ENCODE peak calls at places on chromosomes 7 and 10, in nine cellular contexts. M is hepatocyte, J is uterus, L is Panc1, O is tibial nerve, E is neural progenitor cell, A is cardiac muscle cell, Z is GM12864, U is tibial artery. Y is an unnamed sample.

GRCh38 chr10:88958721-88959120 is 6.1 kb upstream of the ACTA2 start:
- DNase-seq in E (no peak), J (no peak), L (no peak), O (no peak), M (no peak), U (no peak), Z (no peak), A (no peak), Y (no peak)

GRCh38 chr10:114631090-114631677 is 26.9 kb downstream of the ABLIM1 start:
- DNase-seq in Z (no peak), M (no peak), E (no peak), U (no peak), O (no peak), J (no peak), L (no peak), A (no peak), Y (no peak)

GRCh38 chr7:141362580-141363435 is 188.4 kb upstream of the AGK start:
- DNase-seq in M (peak), A (peak), U (no peak), J (no peak), L (no peak), Z (no peak), O (no peak), E (no peak), Y (peak)

GRCh38 chr10:16809074-16809718 is 8.0 kb downstream of the RSU1 start:
- DNase-seq in O (no peak), E (peak), A (peak), Z (no peak), L (no peak), U (no peak), J (no peak), M (peak), Y (peak)

GRCh38 chr7:133253522-133253882 is 624 bp downstream of the EXOC4 start:
- DNase-seq in E (peak), A (peak), J (no peak), Z (no peak), U (no peak), O (no peak), M (peak), L (no peak), Y (no peak)

GRCh38 chr10:129953541-129954031 is 10.5 kb downstream of the EBF3 start:
- DNase-seq in A (no peak), O (no peak), E (no peak), Z (no peak), J (peak), M (no peak), L (no peak), U (peak), Y (peak)

GRCh38 chr7:138610671-138611170 is 90.4 kb downstream of the SVOPL start:
- DNase-seq in A (peak), E (no peak), O (no peak), U (no peak), J (no peak), L (no peak), Z (no peak), M (peak), Y (no peak)

GRCh38 chr7:76260171-76260703 is 42.2 kb upstream of the HSPB1 start:
- DNase-seq in E (peak), A (peak), L (no peak), O (no peak), J (no peak), M (peak), U (no peak), Z (no peak), Y (peak)

GRCh38 chr10:4533626-4534025 is 292.4 kb upstream of the AKR1E2 start:
- DNase-seq in J (no peak), A (no peak), Z (no peak), L (no peak), U (no peak), O (no peak), M (no peak), E (no peak), Y (peak)

GRCh38 chr10:103244663-103245271 is 920 bp upstream of the RPEL1 start:
- DNase-seq in U (peak), J (peak), L (peak), A (peak), E (peak), O (peak), M (peak), Z (peak), Y (peak)

GRCh38 chr7:100584677-100585510 is 1.0 kb downstream of the LRCH4 start:
- DNase-seq in A (peak), U (no peak), O (no peak), L (no peak), M (peak), J (peak), Z (no peak), E (peak), Y (peak)

GRCh38 chr7:156994417-156994816 is 16.0 kb downstream of the MNX1 start:
- DNase-seq in O (no peak), M (no peak), U (no peak), E (no peak), J (no peak), L (no peak), Z (no peak), A (no peak), Y (no peak)

GRCh38 chr10:103890194-103890658 is 27.8 kb downstream of the STN1 start:
- DNase-seq in L (no peak), M (peak), E (no peak), A (no peak), J (no peak), U (no peak), O (no peak), Z (no peak), Y (peak)

GRCh38 chr10:15238553-15239335 is 70.3 kb upstream of the NMT2 start:
- DNase-seq in J (no peak), L (no peak), A (no peak), M (no peak), E (no peak), O (no peak), U (no peak), Z (no peak), Y (peak)

GRCh38 chr10:348456-348855 is 213.2 kb downstream of the ZMYND11 start:
- DNase-seq in M (no peak), A (no peak), J (no peak), E (no peak), O (peak), U (peak), L (no peak), Z (no peak), Y (no peak)

GRCh38 chr7:7977774-7978173 is 9.2 kb downstream of the GLCCI1 start:
- DNase-seq in U (no peak), Z (no peak), L (no peak), A (peak), J (no peak), M (no peak), E (no peak), O (no peak), Y (peak)

GRCh38 chr10:34746094-34746493 is 69.0 kb downstream of the PARD3 start:
- DNase-seq in E (no peak), M (no peak), J (no peak), Z (no peak), O (no peak), L (no peak), U (no peak), A (no peak), Y (no peak)

GRCh38 chr7:34337163-34337562 is 320.9 kb upstream of the NPSR1 start:
- DNase-seq in Z (no peak), M (no peak), U (no peak), E (no peak), A (no peak), L (no peak), J (no peak), O (no peak), Y (no peak)

GRCh38 chr7:134919240-134919641 is 67.1 kb upstream of the AGBL3 start:
- DNase-seq in L (no peak), E (no peak), U (no peak), A (no peak), J (no peak), Z (no peak), O (no peak), M (no peak), Y (no peak)

GRCh38 chr7:123782071-123782798 is 33.4 kb upstream of the WASL start:
- DNase-seq in M (no peak), Z (no peak), L (no peak), J (no peak), E (no peak), O (no peak), A (no peak), U (no peak), Y (peak)

GRCh38 chr10:70445718-70446485 is 4.4 kb upstream of the NODAL start:
- DNase-seq in J (peak), M (no peak), O (no peak), E (no peak), U (no peak), Z (no peak), A (peak), L (no peak), Y (peak)

GRCh38 chr7:100220833-100221718 is 1.3 kb downstream of the PVRIG start:
- DNase-seq in E (no peak), U (no peak), Z (peak), M (no peak), L (no peak), A (no peak), J (no peak), O (no peak), Y (no peak)

GRCh38 chr10:99304027-99304856 is 24.9 kb upstream of the CNNM1 start:
- DNase-seq in U (no peak), E (no peak), O (no peak), L (no peak), J (no peak), M (peak), Z (no peak), A (peak), Y (no peak)

GRCh38 chr10:78474743-78475142 is 441.1 kb downstream of the RPS24 start:
- DNase-seq in J (no peak), U (no peak), Z (no peak), L (no peak), E (no peak), A (no peak), M (no peak), O (no peak), Y (no peak)

GRCh38 chr10:3248526-3249255 is 76.1 kb upstream of the PITRM1 start:
- DNase-seq in L (peak), J (no peak), M (peak), O (no peak), Z (no peak), A (no peak), U (no peak), E (no peak), Y (peak)

GRCh38 chr10:29648114-29648982 is 13.6 kb upstream of the SVIL start:
- DNase-seq in Z (no peak), U (no peak), O (no peak), E (no peak), L (no peak), J (no peak), M (no peak), A (no peak), Y (peak)

GRCh38 chr7:127440206-127440605 is 47.7 kb upstream of the ZNF800 start:
- DNase-seq in L (no peak), Z (no peak), E (no peak), M (no peak), O (no peak), A (no peak), J (no peak), U (no peak), Y (no peak)

GRCh38 chr7:522071-522937 is 2.7 kb upstream of the PDGFA start:
- DNase-seq in M (peak), E (peak), L (no peak), Z (peak), U (no peak), J (peak), O (no peak), A (peak), Y (peak)

GRCh38 chr7:124779194-124779593 is 13.6 kb upstream of the GPR37 start:
- DNase-seq in A (no peak), U (no peak), J (no peak), L (no peak), M (no peak), O (no peak), Z (no peak), E (no peak), Y (no peak)

GRCh38 chr7:78514653-78515052 is 716.1 kb downstream of the PHTF2 start:
- DNase-seq in L (no peak), E (no peak), M (no peak), A (no peak), J (no peak), U (no peak), O (no peak), Z (no peak), Y (no peak)

GRCh38 chr10:103188853-103189252 is 4.2 kb downstream of the NT5C2 start:
- DNase-seq in M (no peak), Z (no peak), O (no peak), A (no peak), E (no peak), J (no peak), U (no peak), L (no peak), Y (no peak)

GRCh38 chr7:152735443-152736004 is 24.0 kb upstream of the ACTR3B start:
- DNase-seq in M (peak), Z (no peak), L (no peak), A (no peak), U (no peak), O (no peak), J (no peak), E (no peak), Y (no peak)

GRCh38 chr10:133006806-133007205 is 64.4 kb upstream of the CFAP46 start:
- DNase-seq in M (no peak), O (no peak), J (no peak), U (no peak), Z (no peak), L (no peak), A (no peak), E (no peak), Y (no peak)

DNA sequence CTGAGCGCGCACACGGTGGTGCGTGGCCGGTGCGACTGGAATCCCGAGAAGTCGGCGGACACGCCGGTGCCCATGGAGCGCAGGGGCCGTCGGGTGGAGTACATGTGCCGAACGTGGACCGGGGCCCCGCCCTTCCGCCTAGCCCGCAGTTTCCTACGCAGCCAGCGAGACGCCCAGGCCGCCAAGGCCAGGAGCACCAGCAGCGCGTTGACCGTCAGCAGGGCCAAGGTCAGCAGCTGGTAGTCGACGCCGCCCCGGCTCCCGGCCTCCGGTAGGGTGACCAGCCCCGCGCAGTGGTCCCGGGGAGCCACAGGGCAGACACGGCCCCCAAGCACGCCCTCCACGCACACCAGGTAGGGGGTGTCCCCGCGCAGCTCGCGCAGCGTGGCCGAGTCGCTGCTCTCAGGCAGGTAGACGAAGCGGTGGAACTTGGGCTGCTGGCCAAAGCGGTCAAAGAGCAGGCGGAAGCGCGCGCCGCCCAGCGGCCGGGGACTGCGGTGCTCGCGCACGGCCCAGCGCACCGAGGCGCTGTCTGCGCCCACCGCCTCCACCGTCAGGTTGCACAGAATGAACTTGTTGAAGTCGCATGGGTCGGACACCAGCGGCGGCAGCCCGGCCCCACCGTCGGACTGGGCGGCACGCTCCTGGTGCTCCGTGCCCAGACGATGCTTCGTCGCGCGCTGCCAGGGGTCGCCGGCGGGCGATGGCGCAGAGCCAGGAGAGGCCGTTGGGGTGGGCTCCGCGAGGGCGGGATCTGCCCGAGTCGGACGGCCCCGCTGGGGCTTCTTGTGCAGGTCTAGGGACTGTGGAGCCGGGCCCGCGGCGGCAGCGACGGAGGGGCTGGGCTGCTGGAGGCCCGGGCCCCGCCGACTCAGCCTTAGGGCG is 2.2 kb downstream of the TRIL start:
- DNase-seq in Z (no peak), L (no peak), E (peak), O (peak), M (peak), U (peak), A (peak), J (peak), Y (peak)
- H3K4me3 ChIP-seq in Z (no peak), L (peak), E (peak), O (peak), M (peak), U (peak), A (peak), J (peak), Y (peak)

GRCh38 chr10:60350400-60350799 is 39.3 kb downstream of the ANK3 start:
- DNase-seq in M (no peak), O (no peak), Z (no peak), E (no peak), U (no peak), L (no peak), A (no peak), J (no peak), Y (peak)

GRCh38 chr10:60349426-60349825 is 40.2 kb downstream of the ANK3 start:
- DNase-seq in A (no peak), U (no peak), Z (no peak), J (no peak), E (no peak), M (no peak), O (no peak), L (no peak), Y (no peak)

GRCh38 chr10:60346661-60347060 is 43.0 kb downstream of the ANK3 start:
- DNase-seq in L (no peak), O (no peak), U (no peak), M (no peak), A (no peak), J (no peak), Z (no peak), E (no peak), Y (no peak)

GRCh38 chr10:60347270-60347669 is 42.4 kb downstream of the ANK3 start:
- DNase-seq in Z (no peak), J (no peak), O (no peak), L (no peak), E (no peak), U (no peak), A (no peak), M (no peak), Y (no peak)

DNA sequence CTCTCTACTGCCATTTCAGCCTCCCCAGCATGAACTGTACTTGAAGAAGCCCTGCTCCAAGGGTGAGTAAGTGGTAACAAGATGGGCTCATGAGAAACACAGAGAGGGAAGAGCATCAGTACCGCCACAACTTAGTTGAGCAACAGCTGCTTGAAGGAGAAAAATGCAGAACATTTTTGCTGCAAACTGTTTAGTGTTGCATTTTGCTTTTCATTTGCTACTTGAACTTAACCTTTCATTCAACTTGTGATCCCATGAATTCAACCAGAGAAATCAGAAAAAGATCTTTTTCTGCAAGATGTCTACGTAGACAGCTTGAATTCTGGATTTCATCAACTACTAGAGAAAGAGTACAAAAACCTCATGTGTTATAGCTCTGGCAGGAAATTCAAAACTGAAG is 40.7 kb downstream of the ANK3 start:
- DNase-seq in O (no peak), M (no peak), L (no peak), U (no peak), J (no peak), Z (no peak), E (no peak), A (no peak), Y (peak)
- TF ChIP-seq CTCF in O (no peak), M (no peak), L (no peak), U (no peak), J (no peak), Z (no peak), E (no peak), A (no peak), Y (no peak)

GRCh38 chr10:23280420-23281043 is 64.1 kb downstream of the C10orf67 start:
- DNase-seq in U (no peak), M (no peak), O (no peak), E (peak), J (no peak), A (no peak), L (no peak), Z (no peak), Y (no peak)

GRCh38 chr10:23283680-23284079 is 60.9 kb downstream of the C10orf67 start:
- DNase-seq in O (no peak), J (no peak), A (no peak), M (no peak), L (no peak), Z (no peak), E (no peak), U (no peak), Y (no peak)

GRCh38 chr10:23284155-23284554 is 60.4 kb downstream of the C10orf67 start:
- DNase-seq in M (no peak), L (no peak), Z (no peak), O (no peak), E (no peak), A (no peak), U (no peak), J (no peak), Y (no peak)

GRCh38 chr10:23281044-23281433 is 63.6 kb downstream of the C10orf67 start:
- DNase-seq in E (no peak), J (no peak), L (no peak), O (no peak), U (no peak), A (no peak), M (no peak), Z (no peak), Y (no peak)

GRCh38 chr10:23284674-23285335 is 59.8 kb downstream of the C10orf67 start:
- DNase-seq in U (no peak), M (no peak), L (no peak), O (no peak), A (no peak), E (no peak), Z (no peak), J (no peak), Y (no peak)
- H3K4me3 ChIP-seq in U (no peak), M (no peak), L (no peak), O (no peak), A (no peak), E (no peak), Z (no peak), J (no peak), Y (no peak)

GRCh38 chr7:44082541-44083207 is 344 bp upstream of the POLM start:
- DNase-seq in J (peak), L (peak), Z (peak), M (peak), A (peak), U (peak), E (peak), O (peak), Y (peak)
- TF ChIP-seq CTCF in J (no peak), L (no peak), Z (no peak), M (no peak), A (no peak), U (no peak), E (no peak), O (peak), Y (no peak)

Y was measured in fibroblast of pulmonary artery.